ENCODE peak calls at places on chromosome 4, in six cellular contexts. One of them, this sample, is unnamed.

GRCh38 chr4:106763044-106763443 is 273.1 kb downstream of the DKK2 start:
- DNase-seq in body of pancreas: no peak
- DNase-seq in transverse colon: no peak
- DNase-seq in CD8-positive, alpha-beta memory T cell: no peak
- DNase-seq in neural progenitor cell: peak; percentile 67
- DNase-seq in cardiac muscle cell: no peak
- DNase-seq in this sample: no peak

GRCh38 chr4:117900832-117901231 is 133.5 kb upstream of the NDST3 start:
- DNase-seq in body of pancreas: no peak
- DNase-seq in transverse colon: no peak
- DNase-seq in CD8-positive, alpha-beta memory T cell: no peak
- DNase-seq in neural progenitor cell: no peak
- DNase-seq in cardiac muscle cell: no peak
- DNase-seq in this sample: no peak

GRCh38 chr4:22474636-22475310 is 41.1 kb downstream of the ADGRA3 start:
- DNase-seq in body of pancreas: no peak
- DNase-seq in transverse colon: no peak
- DNase-seq in CD8-positive, alpha-beta memory T cell: no peak
- DNase-seq in neural progenitor cell: no peak
- DNase-seq in cardiac muscle cell: peak; percentile 47
- DNase-seq in this sample: no peak

GRCh38 chr4:74768857-74769525 is 25.3 kb downstream of the BTC start:
- DNase-seq in body of pancreas: no peak
- DNase-seq in transverse colon: no peak
- DNase-seq in CD8-positive, alpha-beta memory T cell: no peak
- DNase-seq in neural progenitor cell: no peak
- DNase-seq in cardiac muscle cell: peak; percentile 78
- DNase-seq in this sample: no peak

GRCh38 chr4:105291920-105292319 is 145.2 kb downstream of the TET2 start:
- DNase-seq in body of pancreas: no peak
- DNase-seq in transverse colon: no peak
- DNase-seq in CD8-positive, alpha-beta memory T cell: no peak
- DNase-seq in neural progenitor cell: no peak
- DNase-seq in cardiac muscle cell: peak; percentile 25
- DNase-seq in this sample: no peak

GRCh38 chr4:8912089-8912455 is 40.4 kb upstream of the HMX1 start:
- DNase-seq in body of pancreas: no peak
- DNase-seq in transverse colon: no peak
- DNase-seq in CD8-positive, alpha-beta memory T cell: no peak
- DNase-seq in neural progenitor cell: no peak
- DNase-seq in cardiac muscle cell: no peak
- DNase-seq in this sample: no peak

GRCh38 chr4:129043523-129043922 is 49.8 kb downstream of the SCLT1 start:
- DNase-seq in body of pancreas: no peak
- DNase-seq in transverse colon: no peak
- DNase-seq in CD8-positive, alpha-beta memory T cell: no peak
- DNase-seq in neural progenitor cell: no peak
- DNase-seq in cardiac muscle cell: peak; percentile 70
- DNase-seq in this sample: no peak

GRCh38 chr4:147866532-147867271 is 134.8 kb downstream of the ARHGAP10 start:
- DNase-seq in body of pancreas: peak; percentile 96
- DNase-seq in transverse colon: peak; percentile 95
- DNase-seq in CD8-positive, alpha-beta memory T cell: peak; percentile 92
- DNase-seq in neural progenitor cell: peak; percentile 94
- DNase-seq in cardiac muscle cell: peak; percentile 95
- DNase-seq in this sample: peak; percentile 83

GRCh38 chr4:146029147-146029546 is 90.5 kb upstream of the ZNF827 start:
- DNase-seq in body of pancreas: no peak
- DNase-seq in transverse colon: no peak
- DNase-seq in CD8-positive, alpha-beta memory T cell: no peak
- DNase-seq in neural progenitor cell: no peak
- DNase-seq in cardiac muscle cell: no peak
- DNase-seq in this sample: no peak

GRCh38 chr4:15293678-15294077 is 134.2 kb upstream of the C1QTNF7 start:
- DNase-seq in body of pancreas: no peak
- DNase-seq in transverse colon: no peak
- DNase-seq in CD8-positive, alpha-beta memory T cell: no peak
- DNase-seq in neural progenitor cell: no peak
- DNase-seq in cardiac muscle cell: no peak
- DNase-seq in this sample: no peak
- H3K27ac ChIP-seq in body of pancreas: no peak overlapping the region
- H3K27ac ChIP-seq in transverse colon: no peak overlapping the region
- H3K27ac ChIP-seq in CD8-positive, alpha-beta memory T cell: no peak overlapping the region
- H3K27ac ChIP-seq in neural progenitor cell: no peak overlapping the region
- H3K27ac ChIP-seq in cardiac muscle cell: no peak overlapping the region
- H3K27ac ChIP-seq in this sample: no peak overlapping the region

GRCh38 chr4:16897991-16898827 is at the start of gene LDB2:
- DNase-seq in body of pancreas: peak; percentile 26
- DNase-seq in transverse colon: peak; percentile 30
- DNase-seq in CD8-positive, alpha-beta memory T cell: no peak
- DNase-seq in neural progenitor cell: peak; percentile 84
- DNase-seq in cardiac muscle cell: peak; percentile 91
- DNase-seq in this sample: peak; percentile 62
- H3K27ac ChIP-seq in body of pancreas: no peak within 1 kb of the TSS
- H3K27ac ChIP-seq in transverse colon: peak within 1 kb of the TSS; percentile 62
- H3K27ac ChIP-seq in CD8-positive, alpha-beta memory T cell: no peak within 1 kb of the TSS
- H3K27ac ChIP-seq in neural progenitor cell: no peak within 1 kb of the TSS
- H3K27ac ChIP-seq in cardiac muscle cell: peak within 1 kb of the TSS; percentile 50
- H3K27ac ChIP-seq in this sample: peak within 1 kb of the TSS; percentile 9

GRCh38 chr4:40702137-40702799 is 47.5 kb upstream of the NSUN7 start:
- DNase-seq in body of pancreas: no peak
- DNase-seq in transverse colon: no peak
- DNase-seq in CD8-positive, alpha-beta memory T cell: no peak
- DNase-seq in neural progenitor cell: no peak
- DNase-seq in cardiac muscle cell: no peak
- DNase-seq in this sample: no peak
- H3K27ac ChIP-seq in body of pancreas: peak overlapping the region; percentile 2
- H3K27ac ChIP-seq in transverse colon: no peak overlapping the region
- H3K27ac ChIP-seq in CD8-positive, alpha-beta memory T cell: no peak overlapping the region
- H3K27ac ChIP-seq in neural progenitor cell: no peak overlapping the region
- H3K27ac ChIP-seq in cardiac muscle cell: no peak overlapping the region
- H3K27ac ChIP-seq in this sample: no peak overlapping the region

GRCh38 chr4:56979674-56980073 is 978 bp downstream of the POLR2B start:
- DNase-seq in body of pancreas: peak; percentile 24
- DNase-seq in transverse colon: peak; percentile 31
- DNase-seq in CD8-positive, alpha-beta memory T cell: peak; percentile 58
- DNase-seq in neural progenitor cell: peak; percentile 37
- DNase-seq in cardiac muscle cell: peak; percentile 42
- DNase-seq in this sample: no peak
- H3K27ac ChIP-seq in body of pancreas: peak overlapping the region; percentile 82
- H3K27ac ChIP-seq in transverse colon: peak overlapping the region; percentile 97
- H3K27ac ChIP-seq in CD8-positive, alpha-beta memory T cell: peak overlapping the region; percentile 90
- H3K27ac ChIP-seq in neural progenitor cell: no peak overlapping the region
- H3K27ac ChIP-seq in cardiac muscle cell: peak overlapping the region; percentile 95
- H3K27ac ChIP-seq in this sample: no peak overlapping the region